ENCODE peak calls at places on chromosomes 13 and 19, in four cellular contexts. F is PC-3, C is GM23338, O is astrocyte of the cerebellum. U is an unnamed sample.

GRCh38 chr19:6706633-6706958 is 13.9 kb downstream of the C3 start:
- DNase-seq in O (no peak), C (no peak), F (no peak), U (no peak)

GRCh38 chr19:47699360-47699917 is 13.8 kb upstream of the EHD2 start:
- DNase-seq in O (no peak), F (peak), C (peak), U (no peak)

GRCh38 chr19:33175886-33176669 is 18.1 kb upstream of the LRP3 start:
- DNase-seq in O (no peak), C (no peak), F (no peak), U (no peak)

GRCh38 chr13:54194233-54195024 is 1165.8 kb downstream of the OLFM4 start:
- DNase-seq in C (no peak), O (no peak), F (no peak), U (no peak)

GRCh38 chr13:108728370-108728769 is 99.0 kb downstream of the MYO16 start:
- DNase-seq in C (peak), O (no peak), F (peak), U (no peak)

GRCh38 chr13:26343816-26344215 is 89.9 kb downstream of the CDK8 start:
- DNase-seq in O (no peak), F (no peak), C (no peak), U (no peak)

GRCh38 chr13:30338331-30338851 is 31.0 kb upstream of the KATNAL1 start:
- DNase-seq in O (no peak), C (no peak), F (peak), U (no peak)

GRCh38 chr19:29743681-29744080 is 28.6 kb upstream of the C19orf12 start:
- DNase-seq in F (no peak), O (no peak), C (no peak), U (no peak)

GRCh38 chr19:41025871-41026270 is 34.8 kb downstream of the CYP2B6 start:
- DNase-seq in F (no peak), C (peak), O (no peak), U (no peak)

GRCh38 chr19:6459356-6460098 is at the start of gene SLC25A23:
- DNase-seq in O (peak), C (peak), F (peak), U (no peak)

GRCh38 chr13:27403252-27403678 is 21.2 kb upstream of the GTF3A start:
- DNase-seq in F (peak), O (peak), C (peak), U (no peak)

GRCh38 chr19:30696514-30696913 is 324.3 kb downstream of the ZNF536 start:
- DNase-seq in F (no peak), O (no peak), C (peak), U (no peak)

GRCh38 chr19:4140237-4140711 is 13.2 kb upstream of the CREB3L3 start:
- DNase-seq in O (no peak), C (peak), F (peak), U (no peak)

GRCh38 chr13:65855276-65855675 is 1374.9 kb downstream of the PCDH9 start:
- DNase-seq in C (no peak), F (no peak), O (no peak), U (no peak)

GRCh38 chr19:14369399-14370168 is 11.7 kb upstream of the ADGRE5 start:
- DNase-seq in F (no peak), O (peak), C (no peak), U (no peak)

GRCh38 chr13:24038846-24039330 is 121.6 kb upstream of the SPATA13 start:
- DNase-seq in F (peak), C (no peak), O (peak), U (no peak)

GRCh38 chr19:310781-311496 is 19.7 kb upstream of the PLPP2 start:
- DNase-seq in O (no peak), C (no peak), F (no peak), U (no peak)

GRCh38 chr13:106533101-106533939 is 2.1 kb downstream of the EFNB2 start:
- DNase-seq in C (peak), F (peak), O (peak), U (peak)

GRCh38 chr19:8366121-8366581 is 2.2 kb downstream of the ANGPTL4 start:
- DNase-seq in F (no peak), C (no peak), O (no peak), U (no peak)

GRCh38 chr13:71218960-71219359 is 648.0 kb downstream of the DACH1 start:
- DNase-seq in F (peak), O (no peak), C (peak), U (no peak)

DNA sequence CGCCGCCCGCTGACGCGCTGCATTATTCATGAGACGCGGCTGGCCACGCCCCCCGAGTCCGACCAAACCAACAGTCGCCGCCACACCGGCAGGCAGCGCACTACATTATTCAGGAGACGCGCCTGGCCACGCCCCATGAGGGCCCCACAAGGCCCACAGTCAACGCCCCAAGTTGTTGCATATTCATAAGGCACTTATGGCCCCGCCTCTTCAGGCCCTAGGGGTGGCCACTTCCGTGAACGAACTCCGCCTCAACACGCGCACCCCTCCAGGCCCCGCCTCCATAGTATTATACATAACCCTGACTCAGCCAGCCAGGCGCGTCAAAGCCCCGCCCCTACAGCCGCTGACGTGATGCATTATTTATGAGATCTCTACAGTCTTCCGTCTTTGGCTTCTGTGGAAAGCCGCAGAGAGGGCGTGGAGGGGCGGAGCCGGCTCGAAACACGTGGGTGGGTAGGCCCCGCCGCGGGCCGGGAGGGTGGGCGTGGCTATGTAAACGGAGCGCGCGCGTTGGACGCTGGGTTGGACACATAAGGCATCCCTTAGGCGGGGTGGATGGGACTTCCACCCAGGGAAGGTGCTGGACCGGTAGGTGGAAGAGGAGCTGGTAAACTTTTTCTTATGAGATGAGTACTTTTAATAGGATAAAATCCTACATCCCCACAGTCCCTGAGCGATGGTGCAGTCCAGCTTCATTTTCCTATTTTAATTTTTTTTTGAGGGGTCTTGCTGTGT is 423 bp upstream of the ELL start:
- DNase-seq in O (peak), F (peak), C (peak), U (peak)
- TF ChIP-seq CTCF in O (peak), F (no peak), C (no peak), U (no peak)

DNA sequence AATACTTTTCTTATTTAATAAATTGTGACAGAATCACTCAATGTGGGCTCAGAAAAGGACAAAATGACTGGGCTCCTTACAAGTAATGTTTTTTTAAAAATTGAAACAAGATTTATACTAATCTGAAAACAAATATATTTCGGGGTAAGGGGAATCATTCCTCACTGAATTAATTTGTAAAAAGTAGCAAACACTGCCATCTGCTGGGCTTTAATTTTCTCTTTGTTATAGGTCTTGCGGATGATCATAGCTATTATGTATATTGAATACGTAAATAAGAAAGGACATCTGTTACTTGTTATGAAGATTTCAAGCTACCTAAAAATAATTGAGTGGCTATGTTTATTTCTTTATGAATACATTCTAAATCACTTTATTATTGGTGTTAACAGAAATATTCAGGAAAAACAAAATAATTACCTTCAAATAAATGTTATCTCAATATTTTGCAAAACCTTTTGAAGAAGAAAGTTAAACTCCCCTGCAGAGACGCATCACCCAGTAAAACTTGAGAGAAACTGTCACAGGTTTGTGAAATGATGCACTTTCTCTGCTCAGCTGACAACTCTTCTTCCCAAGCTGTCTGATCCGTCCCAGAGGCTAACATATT is 17.8 kb upstream of the ENOX1 start:
- DNase-seq in O (peak), C (peak), F (peak), U (no peak)
- TF ChIP-seq CTCF in O (peak), C (peak), F (peak), U (no peak)

GRCh38 chr13:39284801-39285388 is 246.6 kb downstream of the NHLRC3 start:
- DNase-seq in C (peak), F (no peak), O (no peak), U (no peak)
- TF ChIP-seq CTCF in C (peak), F (peak), O (no peak), U (no peak)

GRCh38 chr19:42370068-42370520 is 20.0 kb downstream of the CNFN start:
- DNase-seq in F (no peak), C (peak), O (no peak), U (no peak)
- TF ChIP-seq CTCF in F (no peak), C (peak), O (no peak), U (no peak)

DNA sequence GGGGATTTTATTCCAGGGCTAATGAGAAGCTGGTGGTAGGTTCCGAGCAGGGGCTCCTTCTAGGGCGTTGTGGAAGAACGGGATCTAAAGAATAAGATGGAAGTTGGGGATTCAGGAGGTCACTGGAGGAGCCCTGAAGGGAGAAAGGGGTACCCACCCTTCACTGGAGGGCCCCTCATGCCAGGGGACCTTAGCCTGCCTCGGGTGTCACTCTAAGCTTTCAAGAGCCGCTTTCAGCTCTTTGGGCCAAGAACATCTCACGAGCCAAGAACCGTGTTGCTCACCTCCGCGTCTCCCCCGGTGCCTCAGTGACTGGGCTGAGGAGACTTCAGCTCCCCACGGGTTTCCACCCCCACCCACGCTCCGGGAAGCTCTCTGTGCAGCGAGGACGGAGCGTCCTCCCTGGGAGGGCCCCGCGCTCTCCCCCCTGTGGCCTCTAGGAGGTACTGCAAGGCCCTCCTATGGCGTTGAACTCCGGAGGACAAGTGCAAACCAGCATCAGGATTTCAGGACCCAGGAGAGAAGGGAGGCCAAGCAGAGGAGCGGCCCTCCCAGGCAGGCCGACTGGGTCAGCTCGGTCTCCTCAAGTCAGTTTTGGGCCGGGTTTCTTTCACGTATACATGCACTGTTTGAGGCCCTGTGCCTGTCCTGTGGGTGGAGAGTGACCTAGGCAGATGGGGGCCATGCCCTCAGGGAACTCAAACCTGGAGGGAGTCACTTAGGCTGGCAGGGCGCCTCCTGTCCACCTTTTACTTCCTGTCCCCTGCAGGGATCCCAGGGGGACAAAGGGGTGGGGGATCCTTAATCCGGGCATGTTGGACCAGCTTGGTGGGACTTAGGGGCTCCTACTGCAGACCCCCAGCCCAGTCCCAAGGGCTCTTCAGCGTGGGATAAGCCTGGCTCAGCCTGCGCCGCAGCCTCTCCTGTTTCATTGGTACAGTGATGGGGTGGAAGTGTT is 5.1 kb upstream of the KRTDAP start:
- DNase-seq in C (peak), F (peak), O (no peak), U (no peak)
- TF ChIP-seq CTCF in C (peak), F (peak), O (peak), U (peak)

GRCh38 chr13:52850396-52851152 is 2.1 kb upstream of the PCDH8 start:
- DNase-seq in F (peak), C (peak), O (no peak), U (no peak)
- TF ChIP-seq CTCF in F (peak), C (peak), O (peak), U (no peak)

DNA sequence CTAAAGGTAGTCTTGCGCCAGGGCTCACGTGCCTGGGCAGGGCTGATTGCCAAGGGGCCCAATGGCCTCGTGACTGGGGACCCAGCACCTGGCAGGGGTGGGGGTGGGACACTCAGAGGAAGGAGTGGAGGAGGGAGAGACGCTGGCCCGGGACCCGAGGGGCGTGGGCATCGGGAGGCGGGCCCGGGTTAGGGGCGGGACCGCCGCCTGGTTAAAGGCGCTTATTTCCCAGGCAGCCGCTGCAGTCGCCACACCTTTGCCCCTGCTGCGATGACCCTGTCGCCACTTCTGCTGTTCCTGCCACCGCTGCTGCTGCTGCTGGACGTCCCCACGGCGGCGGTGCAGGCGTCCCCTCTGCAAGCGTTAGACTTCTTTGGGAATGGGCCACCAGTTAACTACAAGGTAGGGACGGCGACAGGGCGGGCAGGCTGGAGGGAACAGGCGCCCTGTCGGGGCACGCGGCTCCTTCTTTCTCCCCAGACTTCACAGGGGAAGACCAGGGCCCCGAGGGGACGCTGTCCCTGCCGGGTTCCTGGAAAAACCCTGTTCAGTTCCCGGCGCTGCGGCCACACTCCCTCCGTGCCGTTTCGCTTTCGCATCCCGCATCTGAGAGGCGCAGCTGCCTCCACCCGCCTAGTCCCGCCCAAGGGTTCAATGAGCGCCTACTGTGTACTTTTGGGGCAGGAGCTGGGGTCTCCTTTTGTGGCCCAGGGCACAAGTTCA is at the start of gene IFI30:
- DNase-seq in C (peak), F (peak), O (no peak), U (no peak)
- TF ChIP-seq CTCF in C (no peak), F (no peak), O (no peak), U (no peak)

GRCh38 chr13:25111557-25111956 is 15.6 kb downstream of the PABPC3 start:
- DNase-seq in C (no peak), F (peak), O (no peak), U (no peak)

GRCh38 chr13:25117312-25117711 is 21.4 kb downstream of the PABPC3 start:
- DNase-seq in O (no peak), C (no peak), F (no peak), U (no peak)

GRCh38 chr13:25112856-25113255 is 16.9 kb downstream of the PABPC3 start:
- DNase-seq in C (no peak), F (no peak), O (no peak), U (no peak)

GRCh38 chr13:25116044-25116443 is 20.1 kb downstream of the PABPC3 start:
- DNase-seq in C (no peak), F (peak), O (no peak), U (no peak)

DNA sequence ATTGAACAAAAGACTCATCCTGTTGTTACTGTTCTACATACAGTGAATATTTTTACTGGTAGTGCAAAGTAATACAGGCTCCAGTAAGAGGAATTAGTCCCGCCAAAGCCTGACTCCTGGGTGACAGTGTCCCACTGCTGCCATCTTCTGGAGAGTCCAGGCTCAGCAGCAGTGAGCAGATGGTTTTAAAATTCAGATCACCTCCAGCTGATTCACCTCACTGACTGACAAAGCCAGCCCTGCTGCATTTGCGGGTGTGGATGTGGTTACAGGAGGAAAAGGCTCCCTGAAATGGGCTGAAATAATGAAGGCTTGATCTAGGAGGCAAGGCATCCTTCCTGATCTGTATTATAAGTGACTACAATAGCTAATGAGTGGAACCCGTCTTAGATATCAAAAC is 18.3 kb downstream of the PABPC3 start:
- DNase-seq in F (peak), C (peak), O (peak), U (no peak)
- TF ChIP-seq CTCF in F (peak), C (peak), O (peak), U (no peak)

U was measured in omental fat pad.